ENCODE peak calls at places on chromosome 1, in four cellular contexts. E is left ventricle myocardium inferior; I is PC-9; V is CD8-positive, alpha-beta T cell. H is an unnamed sample.

GRCh38 chr1:220681220-220681847 is 8.8 kb upstream of the C1orf115 start:
- DNase-seq in V (no peak), E (no peak), I (no peak), H (no peak)

GRCh38 chr1:171206956-171207355 is 21.9 kb downstream of the FMO2 start:
- DNase-seq in I (no peak), V (no peak), E (no peak), H (no peak)

GRCh38 chr1:1150100-1150499 is 23.6 kb upstream of the TTLL10 start:
- DNase-seq in I (peak), E (no peak), V (no peak), H (no peak)

GRCh38 chr1:221100196-221100950 is 221.1 kb downstream of the HLX start:
- DNase-seq in V (no peak), I (peak), E (no peak), H (no peak)

GRCh38 chr1:94989911-94990463 is 63.1 kb upstream of the CNN3 start:
- DNase-seq in E (no peak), I (no peak), V (no peak), H (no peak)

GRCh38 chr1:192805832-192806323 is 3.0 kb upstream of the RGS2 start:
- DNase-seq in V (no peak), E (no peak), I (no peak), H (peak)

GRCh38 chr1:165414620-165415019 is 30.3 kb downstream of the RXRG start:
- DNase-seq in E (no peak), I (no peak), V (no peak), H (no peak)

GRCh38 chr1:32494711-32495337 is 30.0 kb downstream of the ZBTB8B start:
- DNase-seq in E (no peak), I (no peak), V (no peak), H (no peak)

GRCh38 chr1:106222415-106222814 is 834.1 kb upstream of the PRMT6 start:
- DNase-seq in I (no peak), E (no peak), V (no peak), H (no peak)

GRCh38 chr1:159790237-159790917 is 9.6 kb downstream of the DUSP23 start:
- DNase-seq in V (no peak), I (no peak), E (no peak), H (peak)

GRCh38 chr1:242454262-242455051 is 70.0 kb downstream of the PLD5 start:
- DNase-seq in V (no peak), E (no peak), I (no peak), H (peak)

GRCh38 chr1:5448486-5448885 is 543.7 kb downstream of the NPHP4 start:
- DNase-seq in E (no peak), I (no peak), V (peak), H (no peak)

GRCh38 chr1:17027403-17027802 is 15.7 kb upstream of the ATP13A2 start:
- DNase-seq in E (no peak), V (no peak), I (no peak), H (no peak)

GRCh38 chr1:222171005-222171404 is 376.9 kb downstream of the HHIPL2 start:
- DNase-seq in E (no peak), I (peak), V (no peak), H (peak)

GRCh38 chr1:92476071-92476607 is 10.6 kb downstream of the GFI1 start:
- DNase-seq in I (no peak), V (peak), E (no peak), H (peak)

GRCh38 chr1:92479587-92479986 is 7.1 kb downstream of the GFI1 start:
- DNase-seq in V (no peak), I (no peak), E (no peak), H (no peak)

GRCh38 chr1:92480813-92481597 is 5.7 kb downstream of the GFI1 start:
- DNase-seq in V (no peak), I (no peak), E (no peak), H (no peak)

GRCh38 chr1:92480200-92480812 is 6.4 kb downstream of the GFI1 start:
- DNase-seq in I (no peak), V (no peak), E (no peak), H (no peak)

DNA sequence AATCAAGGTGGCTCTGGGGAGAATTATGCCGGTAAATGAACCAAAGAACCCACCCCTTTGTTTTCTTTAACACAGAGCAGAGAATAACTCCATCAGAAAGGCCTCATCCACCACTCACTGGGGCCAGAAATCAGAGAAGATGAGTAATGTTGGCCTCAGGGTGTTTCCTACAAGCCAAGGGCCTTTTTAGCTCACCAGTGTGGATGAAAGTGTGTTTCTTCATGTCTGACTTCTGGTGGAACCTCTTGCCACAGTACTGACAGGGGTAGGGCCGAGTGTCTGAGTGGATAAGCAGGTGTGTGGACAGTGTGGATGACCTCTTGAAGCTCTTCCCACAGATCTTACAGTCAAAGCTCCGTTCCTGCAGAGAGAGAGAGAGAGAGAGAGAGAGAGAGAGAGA is 8.3 kb downstream of the GFI1 start:
- DNase-seq in E (no peak), V (no peak), I (no peak), H (no peak)
- H3K4me3 ChIP-seq in E (no peak), V (no peak), I (no peak), H (no peak)

GRCh38 chr1:111594128-111594693 is 25.4 kb upstream of the RAP1A start:
- DNase-seq in V (no peak), E (no peak), I (no peak), H (no peak)
- H3K4me3 ChIP-seq in V (no peak), E (no peak), I (no peak), H (no peak)

GRCh38 chr1:109248444-109248796 is 919 bp upstream of the CELSR2 start:
- DNase-seq in E (no peak), V (no peak), I (no peak), H (no peak)

GRCh38 chr1:109248797-109249629 is at the start of gene CELSR2:
- DNase-seq in E (peak), V (peak), I (peak), H (peak)

GRCh38 chr1:109251277-109252166 is 2.2 kb downstream of the CELSR2 start:
- DNase-seq in E (no peak), I (no peak), V (no peak), H (no peak)

GRCh38 chr1:109250454-109251276 is 1.3 kb downstream of the CELSR2 start:
- DNase-seq in E (no peak), V (no peak), I (no peak), H (no peak)

DNA sequence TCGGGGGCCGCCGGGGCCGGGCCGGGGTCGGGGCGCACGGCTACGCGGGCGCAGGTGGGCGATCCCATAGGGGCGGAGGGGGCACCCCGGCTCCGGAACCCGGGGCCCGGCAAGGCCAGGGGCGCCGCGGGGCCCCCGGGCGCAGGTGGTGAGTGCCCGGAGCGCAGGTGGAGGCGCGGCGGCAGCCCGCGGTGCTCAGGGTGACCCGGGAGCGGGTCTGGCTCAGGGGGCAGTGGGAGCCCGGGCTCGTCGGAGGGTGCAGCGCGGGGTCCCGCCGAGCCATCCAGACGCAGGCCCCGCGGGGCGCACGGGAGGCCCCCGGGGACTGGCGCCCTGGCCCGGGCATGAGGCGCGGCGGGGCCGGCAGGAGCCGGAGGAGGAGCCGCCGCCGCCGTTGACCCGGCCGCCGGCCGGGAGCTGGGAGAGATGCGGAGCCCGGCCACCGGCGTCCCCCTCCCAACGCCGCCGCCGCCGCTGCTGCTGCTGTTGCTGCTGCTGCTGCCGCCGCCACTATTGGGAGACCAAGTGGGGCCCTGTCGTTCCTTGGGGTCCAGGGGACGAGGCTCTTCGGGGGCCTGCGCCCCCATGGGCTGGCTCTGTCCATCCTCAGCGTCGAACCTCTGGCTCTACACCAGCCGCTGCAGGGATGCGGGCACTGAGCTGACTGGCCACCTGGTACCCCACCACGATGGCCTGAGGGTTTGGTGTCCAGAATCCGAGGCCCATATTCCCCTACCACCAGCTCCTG is 489 bp downstream of the CELSR2 start:
- DNase-seq in V (no peak), E (no peak), I (no peak), H (no peak)
- H3K4me3 ChIP-seq in V (peak), E (peak), I (peak), H (peak)

GRCh38 chr1:91736146-91736998 is 149.6 kb downstream of the TGFBR3 start:
- DNase-seq in E (no peak), V (no peak), I (no peak), H (no peak)

GRCh38 chr1:91737650-91738049 is 148.3 kb downstream of the TGFBR3 start:
- DNase-seq in I (no peak), V (no peak), E (no peak), H (no peak)

GRCh38 chr1:91735266-91735845 is 150.6 kb downstream of the TGFBR3 start:
- DNase-seq in V (no peak), E (no peak), I (no peak), H (no peak)

GRCh38 chr1:91732991-91733390 is 153.0 kb downstream of the TGFBR3 start:
- DNase-seq in I (no peak), V (no peak), E (no peak), H (no peak)

GRCh38 chr1:91736999-91737615 is 148.8 kb downstream of the TGFBR3 start:
- DNase-seq in E (no peak), I (peak), V (no peak), H (no peak)
- H3K4me3 ChIP-seq in E (no peak), I (peak), V (no peak), H (no peak)

DNA sequence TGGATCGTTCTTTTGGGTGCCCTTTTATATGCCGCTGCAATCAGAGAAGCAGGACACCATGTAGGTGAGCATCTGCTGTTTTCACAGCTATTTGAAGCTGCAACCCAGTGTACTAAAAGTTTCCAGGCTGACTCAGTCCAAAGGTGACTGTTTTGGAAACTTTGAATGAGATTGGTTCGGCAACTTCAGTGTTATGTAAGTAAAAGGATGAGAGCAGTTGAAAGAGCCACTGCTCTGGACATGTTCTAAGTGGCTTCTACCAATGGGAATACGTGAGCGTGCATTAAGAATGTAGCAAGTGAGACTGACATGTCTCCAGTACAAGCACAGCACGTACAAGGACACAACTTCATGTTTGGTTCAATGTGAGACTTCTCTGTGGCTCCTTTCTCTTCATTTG is 55.6 kb downstream of the DDR2 start:
- DNase-seq in E (no peak), V (no peak), I (no peak), H (no peak)
- H3K4me3 ChIP-seq in E (peak), V (no peak), I (no peak), H (no peak)

DNA sequence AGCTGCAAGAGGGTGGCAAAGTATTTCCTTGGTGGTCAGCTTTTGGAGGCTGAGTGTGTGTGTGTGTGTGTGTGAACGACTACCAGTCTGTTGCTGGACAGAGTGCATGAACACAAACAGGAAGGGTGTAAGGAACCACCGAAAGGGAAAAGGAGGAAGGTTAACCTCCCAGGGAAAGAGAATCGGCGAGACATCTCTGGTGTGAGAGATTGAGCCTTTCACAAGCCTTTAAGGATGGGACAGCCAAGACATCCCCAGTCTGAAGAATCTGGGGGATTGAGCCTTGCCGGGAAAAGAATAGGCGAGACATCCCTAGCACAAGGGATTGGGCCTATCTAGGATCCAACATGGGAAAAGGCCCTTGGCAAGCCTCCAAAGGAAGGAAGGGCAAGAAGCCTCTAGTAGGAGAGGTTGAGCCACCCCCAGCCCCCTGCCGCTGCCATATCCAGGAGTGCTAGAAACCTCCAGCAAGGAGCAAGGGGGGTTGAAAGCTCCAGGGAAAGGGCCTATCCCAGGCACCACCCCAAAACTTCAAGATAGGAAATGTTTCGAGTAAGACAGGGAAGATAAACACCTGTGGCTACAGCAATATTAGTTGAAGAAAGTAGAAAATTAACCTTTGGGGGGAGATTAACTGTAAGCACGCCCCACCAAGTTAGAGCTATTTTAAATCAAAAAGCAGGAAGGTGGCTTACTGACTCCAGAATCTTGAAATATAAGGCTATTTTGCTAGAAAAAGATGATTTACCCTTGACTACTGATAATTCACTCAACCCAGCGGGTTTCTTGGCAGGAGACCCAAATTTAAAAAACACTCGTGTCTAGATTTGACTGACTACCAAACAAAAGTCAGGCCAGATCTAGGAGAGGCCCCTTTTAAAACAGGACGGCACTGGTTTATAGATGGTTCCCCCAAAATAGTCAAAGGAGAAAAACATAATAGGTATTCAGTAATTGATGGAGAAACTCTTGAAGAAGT is 3.2 kb downstream of the TEX50 start:
- DNase-seq in I (no peak), E (no peak), V (no peak), H (no peak)
- H3K4me3 ChIP-seq in I (no peak), E (no peak), V (no peak), H (no peak)

GRCh38 chr1:18927082-18927653 is 24.8 kb upstream of the ALDH4A1 start:
- DNase-seq in V (peak), E (no peak), I (peak), H (no peak)

GRCh38 chr1:18927654-18928272 is 25.4 kb upstream of the ALDH4A1 start:
- DNase-seq in E (no peak), V (peak), I (peak), H (peak)

GRCh38 chr1:18928406-18928805 is 26.1 kb upstream of the ALDH4A1 start:
- DNase-seq in E (no peak), V (no peak), I (no peak), H (no peak)

GRCh38 chr1:18928985-18929384 is 26.6 kb upstream of the ALDH4A1 start:
- DNase-seq in I (no peak), E (no peak), V (no peak), H (no peak)

GRCh38 chr1:18926315-18927081 is 24.1 kb upstream of the ALDH4A1 start:
- DNase-seq in I (peak), V (peak), E (peak), H (peak)
- H3K4me3 ChIP-seq in I (peak), V (peak), E (peak), H (peak)

GRCh38 chr1:190475394-190476250 is 2.0 kb downstream of the BRINP3 start:
- DNase-seq in I (no peak), V (no peak), E (no peak), H (no peak)
- H3K4me3 ChIP-seq in I (no peak), V (no peak), E (peak), H (no peak)

GRCh38 chr1:15559189-15559815 is 25.5 kb downstream of the AGMAT start:
- DNase-seq in I (peak), V (no peak), E (no peak), H (no peak)
- H3K4me3 ChIP-seq in I (peak), V (no peak), E (no peak), H (no peak)

GRCh38 chr1:201397675-201398074 is 1.4 kb downstream of the LAD1 start:
- DNase-seq in V (no peak), I (no peak), E (no peak), H (no peak)
- H3K4me3 ChIP-seq in V (no peak), I (peak), E (no peak), H (no peak)